ENCODE peak calls at places on chromosomes 4 and X, in five cellular contexts. One of them, this sample, is unnamed.

GRCh38 chrX:103584606-103585005 is 709 bp upstream of the TCEAL4 start:
- DNase-seq in stimulated activated CD4-positive, alpha-beta T cell treated with anti-CD3 and anti-CD28 coated beads, Interleukin-4, amount 100 ng/mL, for 1 hour: no peak
- DNase-seq in activated CD8-positive, alpha-beta T cell treated with anti-CD3 and anti-CD28 coated beads, Interleukin-2, amount 10 ng/mL, durations not matched to agents 7 days and 5 days: no peak
- DNase-seq in cardiac muscle cell: no peak
- DNase-seq in M059J: peak
- DNase-seq in this sample: no peak

GRCh38 chr4:145347684-145348083 is 134.0 kb upstream of the SMAD1 start:
- DNase-seq in activated CD8-positive, alpha-beta T cell treated with anti-CD3 and anti-CD28 coated beads, Interleukin-2, amount 10 ng/mL, durations not matched to agents 7 days and 5 days: no peak
- DNase-seq in stimulated activated CD4-positive, alpha-beta T cell treated with anti-CD3 and anti-CD28 coated beads, Interleukin-4, amount 100 ng/mL, for 1 hour: no peak
- DNase-seq in M059J: no peak
- DNase-seq in cardiac muscle cell: peak
- DNase-seq in this sample: no peak

GRCh38 chrX:151793886-151794285 is 59.3 kb downstream of the CNGA2 start:
- DNase-seq in activated CD8-positive, alpha-beta T cell treated with anti-CD3 and anti-CD28 coated beads, Interleukin-2, amount 10 ng/mL, durations not matched to agents 7 days and 5 days: no peak
- DNase-seq in M059J: peak
- DNase-seq in cardiac muscle cell: no peak
- DNase-seq in stimulated activated CD4-positive, alpha-beta T cell treated with anti-CD3 and anti-CD28 coated beads, Interleukin-4, amount 100 ng/mL, for 1 hour: no peak
- DNase-seq in this sample: no peak

GRCh38 chrX:131270085-131270484 is 19.0 kb downstream of the IGSF1 start:
- DNase-seq in cardiac muscle cell: no peak
- DNase-seq in M059J: peak
- DNase-seq in stimulated activated CD4-positive, alpha-beta T cell treated with anti-CD3 and anti-CD28 coated beads, Interleukin-4, amount 100 ng/mL, for 1 hour: no peak
- DNase-seq in activated CD8-positive, alpha-beta T cell treated with anti-CD3 and anti-CD28 coated beads, Interleukin-2, amount 10 ng/mL, durations not matched to agents 7 days and 5 days: no peak
- DNase-seq in this sample: no peak

GRCh38 chrX:148337873-148338272 is 162.5 kb upstream of the AFF2 start:
- DNase-seq in cardiac muscle cell: no peak
- DNase-seq in activated CD8-positive, alpha-beta T cell treated with anti-CD3 and anti-CD28 coated beads, Interleukin-2, amount 10 ng/mL, durations not matched to agents 7 days and 5 days: no peak
- DNase-seq in stimulated activated CD4-positive, alpha-beta T cell treated with anti-CD3 and anti-CD28 coated beads, Interleukin-4, amount 100 ng/mL, for 1 hour: no peak
- DNase-seq in M059J: no peak
- DNase-seq in this sample: no peak

GRCh38 chr4:176339936-176340761 is 20.4 kb downstream of the SPCS3 start:
- DNase-seq in stimulated activated CD4-positive, alpha-beta T cell treated with anti-CD3 and anti-CD28 coated beads, Interleukin-4, amount 100 ng/mL, for 1 hour: no peak
- DNase-seq in cardiac muscle cell: no peak
- DNase-seq in M059J: peak
- DNase-seq in activated CD8-positive, alpha-beta T cell treated with anti-CD3 and anti-CD28 coated beads, Interleukin-2, amount 10 ng/mL, durations not matched to agents 7 days and 5 days: no peak
- DNase-seq in this sample: no peak

GRCh38 chr4:37533286-37534033 is 152.7 kb downstream of the RELL1 start:
- DNase-seq in M059J: no peak
- DNase-seq in activated CD8-positive, alpha-beta T cell treated with anti-CD3 and anti-CD28 coated beads, Interleukin-2, amount 10 ng/mL, durations not matched to agents 7 days and 5 days: no peak
- DNase-seq in cardiac muscle cell: no peak
- DNase-seq in stimulated activated CD4-positive, alpha-beta T cell treated with anti-CD3 and anti-CD28 coated beads, Interleukin-4, amount 100 ng/mL, for 1 hour: no peak
- DNase-seq in this sample: no peak

GRCh38 chrX:39063037-39063436 is 261.8 kb downstream of the MID1IP1 start:
- DNase-seq in activated CD8-positive, alpha-beta T cell treated with anti-CD3 and anti-CD28 coated beads, Interleukin-2, amount 10 ng/mL, durations not matched to agents 7 days and 5 days: no peak
- DNase-seq in M059J: no peak
- DNase-seq in stimulated activated CD4-positive, alpha-beta T cell treated with anti-CD3 and anti-CD28 coated beads, Interleukin-4, amount 100 ng/mL, for 1 hour: no peak
- DNase-seq in cardiac muscle cell: no peak
- DNase-seq in this sample: peak

GRCh38 chr4:1026115-1026514 is 14.7 kb downstream of the FGFRL1 start:
- DNase-seq in activated CD8-positive, alpha-beta T cell treated with anti-CD3 and anti-CD28 coated beads, Interleukin-2, amount 10 ng/mL, durations not matched to agents 7 days and 5 days: peak
- DNase-seq in M059J: no peak
- DNase-seq in stimulated activated CD4-positive, alpha-beta T cell treated with anti-CD3 and anti-CD28 coated beads, Interleukin-4, amount 100 ng/mL, for 1 hour: peak
- DNase-seq in cardiac muscle cell: peak
- DNase-seq in this sample: peak

This sample was measured in Peyer's patch.